ENCODE peak calls at places on chromosome X, in six cellular contexts. S, E, A, O, Y and G are unnamed samples.

GRCh38 chrX:2863646-2864045 is 34.9 kb downstream of the GYG2 start:
- DNase-seq in E (no peak), A (no peak), O (no peak), S (no peak), Y (peak), G (peak)

GRCh38 chrX:15509845-15510244 is 9.2 kb downstream of the BMX start:
- DNase-seq in Y (no peak), E (no peak), S (no peak), O (no peak), A (no peak), G (no peak)

GRCh38 chrX:155877288-155877687 is 3.9 kb upstream of the VAMP7 start:
- DNase-seq in A (no peak), Y (no peak), S (no peak), O (no peak), E (no peak), G (no peak)

GRCh38 chrX:45749375-45749774 is 548.7 kb upstream of the DIPK2B start:
- DNase-seq in E (no peak), O (peak), Y (peak), A (peak), S (no peak), G (peak)

GRCh38 chrX:74535211-74535621 is 79.2 kb downstream of the RLIM start:
- DNase-seq in E (no peak), O (peak), S (no peak), A (peak), Y (peak), G (peak)

GRCh38 chrX:22357621-22358020 is 84.9 kb downstream of the CBLL2 start:
- DNase-seq in A (no peak), E (no peak), Y (peak), O (no peak), S (no peak), G (no peak)

GRCh38 chrX:44447214-44447613 is 95.4 kb downstream of the FUNDC1 start:
- DNase-seq in S (no peak), E (no peak), O (no peak), Y (no peak), A (no peak), G (no peak)

GRCh38 chrX:150085881-150086280 is 147.6 kb upstream of the EOLA2 start:
- DNase-seq in A (no peak), O (peak), Y (peak), E (no peak), S (no peak), G (peak)

GRCh38 chrX:12159799-12160198 is 21.5 kb downstream of the FRMPD4 start:
- DNase-seq in A (peak), Y (no peak), O (no peak), S (no peak), E (no peak), G (no peak)

GRCh38 chrX:25810202-25810601 is 327.9 kb upstream of the MAGEB18 start:
- DNase-seq in A (no peak), S (no peak), E (no peak), Y (peak), O (peak), G (peak)

GRCh38 chrX:120429776-120430535 is 39.1 kb downstream of the LAMP2 start:
- DNase-seq in O (no peak), Y (peak), E (no peak), S (no peak), A (no peak), G (no peak)

DNA sequence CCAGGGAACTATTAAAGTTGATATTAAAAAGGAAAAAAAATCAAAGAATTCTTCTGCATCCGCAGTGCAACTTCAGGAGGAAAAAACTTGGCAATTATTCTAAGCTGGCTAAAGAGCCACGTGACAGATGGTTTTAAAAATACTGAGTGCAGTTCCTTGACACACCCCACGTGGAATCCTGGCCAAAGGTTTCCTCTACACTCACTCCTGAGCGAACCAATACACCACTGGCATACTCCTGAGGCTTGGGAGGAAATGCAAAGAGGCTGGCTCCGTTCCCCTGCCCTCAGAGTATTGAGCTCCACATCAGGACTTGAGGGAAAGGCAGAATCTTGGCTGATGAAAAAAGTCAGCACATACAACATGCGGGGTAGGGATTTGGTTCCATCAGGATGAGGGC is 133.8 kb upstream of the ATP6AP2 start:
- DNase-seq in S (no peak), Y (peak), A (peak), O (no peak), E (no peak), G (no peak)
- H3K4me3 ChIP-seq in S (no peak), Y (no peak), A (no peak), O (no peak), E (no peak), G (no peak)

DNA sequence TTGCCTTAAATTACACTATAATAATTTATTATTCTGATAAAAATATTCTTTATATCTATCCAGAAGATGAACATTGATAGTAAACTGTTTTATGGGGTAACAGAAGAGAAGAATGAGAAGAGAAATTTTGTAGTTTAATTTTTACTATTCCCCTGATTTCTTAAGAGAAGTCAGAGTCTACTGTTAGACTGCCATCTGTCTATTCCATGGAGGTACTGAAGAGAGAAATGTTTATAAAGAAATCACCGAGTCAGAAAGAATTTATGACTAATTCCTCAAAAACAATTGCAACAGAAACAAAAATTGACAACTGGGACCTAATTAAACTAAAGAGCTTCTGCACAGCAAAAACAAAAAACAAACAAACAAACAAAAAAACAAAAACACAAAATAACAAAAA is 149.9 kb downstream of the FGF16 start:
- DNase-seq in A (no peak), O (peak), E (peak), Y (peak), S (no peak), G (peak)
- TF ChIP-seq CTCF in A (no peak), O (peak), E (peak), Y (peak), S (peak), G (peak)

GRCh38 chrX:37437160-37437559 is 88.0 kb downstream of the PRRG1 start:
- DNase-seq in E (no peak), A (no peak), S (no peak), O (no peak), Y (no peak), G (no peak)

DNA sequence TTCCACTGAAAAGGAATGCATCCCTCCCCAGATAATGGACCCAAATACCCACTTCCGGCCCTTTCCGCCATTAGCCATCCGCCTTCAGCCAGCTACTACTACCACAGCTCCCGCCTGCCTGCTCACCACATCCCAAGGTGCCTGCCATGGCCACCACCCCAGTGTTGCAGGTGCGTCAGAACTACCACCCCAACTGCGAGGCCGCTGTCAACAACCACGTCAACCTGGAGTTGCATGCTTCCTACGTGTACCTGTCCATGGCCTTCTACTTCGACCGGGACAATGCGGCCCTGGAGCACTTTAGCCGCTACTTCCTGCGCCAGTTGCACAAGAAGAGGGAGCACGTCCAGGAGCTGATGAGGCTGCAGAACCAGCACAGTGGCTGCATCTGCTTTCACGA is 92.2 kb downstream of the PRRG1 start:
- DNase-seq in E (no peak), A (no peak), O (no peak), Y (no peak), S (no peak), G (no peak)
- H3K4me3 ChIP-seq in E (no peak), A (no peak), O (no peak), Y (no peak), S (no peak), G (no peak)

GRCh38 chrX:134144231-134144630 is 92.8 kb upstream of the CCDC160 start:
- DNase-seq in Y (peak), E (peak), S (no peak), A (peak), O (peak), G (no peak)
- TF ChIP-seq CTCF in Y (peak), E (no peak), S (no peak), A (no peak), O (peak), G (peak)

DNA sequence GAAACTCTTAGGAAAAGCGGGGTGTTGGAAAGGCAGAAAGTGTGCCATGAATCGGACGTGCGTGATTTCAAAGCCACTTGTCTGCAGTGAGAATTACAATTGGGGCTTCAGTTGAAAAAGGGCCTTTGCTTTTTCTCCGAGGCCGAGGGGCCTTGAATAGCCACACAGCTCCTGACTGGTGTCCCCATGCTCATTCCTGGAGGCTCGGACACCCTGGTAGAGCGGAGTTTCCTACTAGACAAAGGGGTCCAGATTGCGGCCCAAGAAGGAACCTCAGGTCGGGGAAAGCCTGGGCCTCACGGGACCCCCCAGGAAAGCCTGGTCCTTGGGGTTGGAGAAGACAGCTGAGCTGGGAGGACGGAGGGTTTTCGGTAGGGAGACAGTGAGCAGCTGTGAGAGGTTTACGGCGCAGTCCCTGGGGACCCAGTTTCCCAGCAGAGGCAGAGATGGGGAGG is 3.1 kb upstream of the SHOX start:
- DNase-seq in A (no peak), O (no peak), Y (no peak), E (no peak), S (peak), G (no peak)
- H3K4me3 ChIP-seq in A (no peak), O (no peak), Y (no peak), E (no peak), S (no peak), G (no peak)

DNA sequence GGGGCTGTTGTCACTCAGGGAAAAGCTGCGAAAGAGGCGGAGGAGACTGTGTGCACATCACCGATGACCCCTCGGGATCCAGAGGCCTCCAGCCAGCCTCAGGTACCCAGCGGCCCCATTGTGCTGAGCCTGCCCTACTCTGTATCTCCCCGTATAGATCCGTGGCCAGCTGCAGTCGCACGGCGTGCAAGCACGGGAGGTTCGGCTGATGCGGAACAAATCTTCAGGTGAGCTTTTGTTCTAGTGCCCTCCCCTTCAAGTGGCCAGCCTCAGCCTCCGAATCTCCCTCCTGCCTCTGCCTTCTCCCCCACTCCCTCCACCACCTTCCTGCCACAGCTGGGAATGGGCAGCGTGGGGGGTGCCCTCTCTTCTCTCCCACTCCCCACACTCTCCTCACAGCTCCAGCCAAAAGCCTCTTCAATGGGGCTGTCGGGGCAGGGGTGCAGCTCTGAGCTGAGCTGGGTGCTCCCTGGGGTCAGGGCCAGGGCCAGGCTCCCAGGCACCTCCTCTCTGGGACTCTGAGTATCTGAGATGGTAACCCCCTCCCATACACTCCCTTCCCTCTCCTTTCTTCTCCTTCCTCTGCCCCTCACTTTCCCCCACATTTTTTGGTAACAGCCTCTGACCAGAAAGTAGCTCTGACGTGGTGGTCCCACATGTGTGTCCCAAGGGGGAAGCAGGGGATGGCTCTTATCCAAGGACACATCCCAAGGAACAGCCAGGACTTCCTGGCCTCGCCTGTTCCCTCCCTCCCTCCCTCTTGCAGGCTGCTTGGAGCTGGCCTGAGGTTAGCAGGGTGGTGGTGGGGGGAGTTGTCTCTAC is 20.4 kb upstream of the UBA1 start:
- DNase-seq in E (no peak), Y (no peak), A (no peak), S (no peak), O (no peak), G (no peak)
- TF ChIP-seq CTCF in E (no peak), Y (no peak), A (no peak), S (no peak), O (no peak), G (no peak)

DNA sequence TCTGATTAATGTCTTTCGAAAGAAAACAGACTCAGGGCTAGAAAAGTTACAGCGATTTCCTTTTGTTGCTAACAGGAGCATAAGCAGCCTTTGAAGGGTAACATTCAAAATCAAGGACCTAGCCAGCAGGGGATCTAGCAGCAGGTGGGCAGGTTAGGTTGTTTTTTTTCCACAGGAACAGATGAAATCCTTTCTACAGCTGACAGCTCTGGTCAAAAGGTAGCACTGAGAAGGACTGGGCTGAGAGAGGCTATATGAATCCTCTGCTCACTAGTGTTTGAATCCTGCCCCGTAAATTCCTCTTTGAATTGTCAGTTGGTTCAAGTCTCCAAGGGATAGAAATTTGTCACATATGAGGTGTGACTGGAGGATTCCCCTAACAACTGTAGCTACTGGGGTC is 188.2 kb downstream of the SH2D1A start:
- DNase-seq in O (no peak), A (no peak), E (no peak), S (no peak), Y (no peak), G (no peak)
- H3K4me3 ChIP-seq in O (no peak), A (no peak), E (no peak), S (no peak), Y (no peak), G (no peak)